ENCODE peak calls at places on chromosomes 16 and 17, in eight cellular contexts. O is transverse colon, C is esophagus muscularis mucosa, Y is H1, S is stomach, X is SK-N-SH, T is K562, Z is sigmoid colon. G is an unnamed sample.

GRCh38 chr17:35568561-35568960 is 7.9 kb upstream of the SLFN14 start:
- DNase-seq in O (peak), Y (no peak), Z (no peak), C (no peak), X (peak), S (no peak), T (peak), G (no peak)

GRCh38 chr16:48052731-48053130 is 103.1 kb downstream of the ABCC12 start:
- DNase-seq in O (no peak), Z (no peak), X (no peak), Y (no peak), S (no peak), C (no peak), T (no peak), G (no peak)

GRCh38 chr16:85554791-85555548 is 58.2 kb upstream of the GSE1 start:
- DNase-seq in C (no peak), Z (peak), T (peak), S (peak), Y (no peak), O (peak), X (no peak), G (no peak)

GRCh38 chr16:89918453-89919347 is at the start of gene MC1R:
- DNase-seq in C (no peak), S (no peak), Z (no peak), X (peak), Y (no peak), T (peak), O (no peak), G (peak)

GRCh38 chr16:24850289-24850931 is 4.6 kb downstream of the SLC5A11 start:
- DNase-seq in X (no peak), Y (no peak), Z (peak), O (no peak), C (no peak), T (no peak), S (no peak), G (no peak)

GRCh38 chr16:57271063-57271345 is 13.5 kb downstream of the PLLP start:
- DNase-seq in C (no peak), S (no peak), T (no peak), X (peak), Z (no peak), O (no peak), Y (no peak), G (peak)

GRCh38 chr17:9802294-9802693 is 10.9 kb upstream of the DHRS7C start:
- DNase-seq in X (no peak), T (no peak), Z (no peak), C (no peak), S (no peak), O (no peak), Y (no peak), G (no peak)

GRCh38 chr16:29809031-29809747 is 2.8 kb upstream of the PRRT2 start:
- DNase-seq in C (no peak), O (no peak), S (no peak), Z (no peak), X (no peak), Y (no peak), T (peak), G (peak)

GRCh38 chr16:77571463-77571862 is 136.6 kb upstream of the ADAMTS18 start:
- DNase-seq in Y (no peak), T (no peak), O (no peak), S (no peak), Z (no peak), X (no peak), C (no peak), G (no peak)

GRCh38 chr16:14600164-14600563 is 29.9 kb downstream of the PARN start:
- DNase-seq in C (no peak), X (peak), O (no peak), Y (no peak), S (no peak), Z (no peak), T (peak), G (no peak)

GRCh38 chr17:65994114-65994513 is 197.8 kb downstream of the CEP112 start:
- DNase-seq in T (no peak), C (no peak), S (no peak), Y (no peak), X (no peak), O (no peak), Z (no peak), G (no peak)

GRCh38 chr17:45018514-45019176 is 32.8 kb downstream of the DCAKD start:
- DNase-seq in S (no peak), O (peak), T (peak), Y (no peak), X (peak), C (no peak), Z (no peak), G (no peak)

GRCh38 chr16:57701759-57702371 is 7.3 kb downstream of the DRC7 start:
- DNase-seq in Y (no peak), T (no peak), O (no peak), S (no peak), X (no peak), Z (no peak), C (no peak), G (no peak)

GRCh38 chr17:27855454-27855853 is 37.7 kb downstream of the LYRM9 start:
- DNase-seq in S (no peak), O (peak), C (no peak), T (no peak), Y (no peak), X (no peak), Z (no peak), G (no peak)

GRCh38 chr17:45836047-45837044 is 8.3 kb upstream of the SPPL2C start:
- DNase-seq in X (no peak), Z (no peak), S (no peak), Y (no peak), C (no peak), T (no peak), O (no peak), G (no peak)

GRCh38 chr16:69407702-69408323 is 16.6 kb upstream of the CYB5B start:
- DNase-seq in S (no peak), C (no peak), Y (no peak), O (no peak), X (no peak), T (no peak), Z (no peak), G (no peak)

GRCh38 chr16:66524601-66525164 is 25.2 kb downstream of the TK2 start:
- DNase-seq in X (no peak), Y (no peak), T (peak), S (no peak), O (peak), C (no peak), Z (no peak), G (no peak)

GRCh38 chr17:81672504-81672903 is 6.0 kb downstream of the CCDC137 start:
- DNase-seq in S (no peak), Z (no peak), C (no peak), Y (no peak), O (no peak), X (no peak), T (no peak), G (no peak)

GRCh38 chr16:46762583-46762982 is 14.4 kb upstream of the MYLK3 start:
- DNase-seq in X (no peak), T (no peak), S (no peak), Y (no peak), Z (no peak), O (no peak), C (no peak), G (no peak)

GRCh38 chr16:88770459-88771293 is 14.3 kb downstream of the PIEZO1 start:
- DNase-seq in O (peak), S (peak), X (peak), Y (peak), T (peak), Z (peak), C (no peak), G (no peak)

GRCh38 chr16:53598513-53599266 is 95.7 kb upstream of the AKTIP start:
- DNase-seq in C (no peak), S (no peak), T (no peak), X (no peak), O (no peak), Y (no peak), Z (no peak), G (no peak)

GRCh38 chr16:87951550-87952538 is 610 bp downstream of the BANP start:
- DNase-seq in Z (no peak), X (peak), C (no peak), Y (no peak), T (peak), S (no peak), O (peak), G (no peak)

GRCh38 chr17:28346746-28347246 is 10.5 kb downstream of the POLDIP2 start:
- DNase-seq in O (no peak), X (peak), Z (no peak), S (peak), Y (no peak), C (no peak), T (peak), G (no peak)

GRCh38 chr17:34617398-34617797 is 38.0 kb downstream of the TMEM132E start:
- DNase-seq in X (no peak), S (no peak), T (no peak), Z (no peak), C (no peak), Y (no peak), O (no peak), G (no peak)

GRCh38 chr16:85557976-85558589 is 55.0 kb upstream of the GSE1 start:
- DNase-seq in S (peak), X (no peak), C (no peak), T (peak), O (peak), Y (no peak), Z (no peak), G (no peak)

GRCh38 chr17:79382313-79382712 is 228.5 kb downstream of the RBFOX3 start:
- DNase-seq in O (no peak), T (no peak), X (no peak), S (no peak), C (no peak), Y (no peak), Z (no peak), G (no peak)

GRCh38 chr17:75142236-75142971 is 10.9 kb upstream of the NT5C start:
- DNase-seq in O (no peak), Y (no peak), X (no peak), T (no peak), C (no peak), Z (no peak), S (no peak), G (no peak)

GRCh38 chr16:54407596-54407995 is 121.0 kb upstream of the IRX3 start:
- DNase-seq in T (no peak), C (no peak), Z (no peak), Y (no peak), S (no peak), O (no peak), X (no peak), G (no peak)

GRCh38 chr17:7281074-7281952 is at the start of gene SLC2A4:
- DNase-seq in S (peak), C (peak), O (peak), Y (peak), Z (peak), T (peak), X (peak), G (peak)

GRCh38 chr17:50783193-50783660 is 15.9 kb upstream of the ANKRD40CL start:
- DNase-seq in Y (peak), C (peak), S (peak), O (peak), X (peak), T (peak), Z (peak), G (peak)

GRCh38 chr16:88058136-88058535 is 106.9 kb downstream of the BANP start:
- DNase-seq in Z (peak), C (no peak), X (no peak), O (no peak), T (no peak), S (no peak), Y (no peak), G (peak)

GRCh38 chr16:21150375-21151001 is at the start of gene DNAH3:
- DNase-seq in C (no peak), S (no peak), O (peak), Z (no peak), X (peak), T (peak), Y (no peak), G (no peak)

GRCh38 chr17:29162909-29163341 is 17.3 kb downstream of the MYO18A start:
- DNase-seq in Z (no peak), C (no peak), Y (no peak), S (no peak), X (no peak), O (no peak), T (peak), G (no peak)

GRCh38 chr16:28863929-28864886 is 565 bp downstream of the SH2B1 start:
- DNase-seq in T (peak), Y (no peak), S (no peak), O (peak), Z (peak), C (no peak), X (peak), G (no peak)

GRCh38 chr16:66840883-66841282 is 3.3 kb upstream of the CA7 start:
- DNase-seq in O (no peak), X (no peak), Z (no peak), S (peak), C (no peak), T (no peak), Y (no peak), G (no peak)

DNA sequence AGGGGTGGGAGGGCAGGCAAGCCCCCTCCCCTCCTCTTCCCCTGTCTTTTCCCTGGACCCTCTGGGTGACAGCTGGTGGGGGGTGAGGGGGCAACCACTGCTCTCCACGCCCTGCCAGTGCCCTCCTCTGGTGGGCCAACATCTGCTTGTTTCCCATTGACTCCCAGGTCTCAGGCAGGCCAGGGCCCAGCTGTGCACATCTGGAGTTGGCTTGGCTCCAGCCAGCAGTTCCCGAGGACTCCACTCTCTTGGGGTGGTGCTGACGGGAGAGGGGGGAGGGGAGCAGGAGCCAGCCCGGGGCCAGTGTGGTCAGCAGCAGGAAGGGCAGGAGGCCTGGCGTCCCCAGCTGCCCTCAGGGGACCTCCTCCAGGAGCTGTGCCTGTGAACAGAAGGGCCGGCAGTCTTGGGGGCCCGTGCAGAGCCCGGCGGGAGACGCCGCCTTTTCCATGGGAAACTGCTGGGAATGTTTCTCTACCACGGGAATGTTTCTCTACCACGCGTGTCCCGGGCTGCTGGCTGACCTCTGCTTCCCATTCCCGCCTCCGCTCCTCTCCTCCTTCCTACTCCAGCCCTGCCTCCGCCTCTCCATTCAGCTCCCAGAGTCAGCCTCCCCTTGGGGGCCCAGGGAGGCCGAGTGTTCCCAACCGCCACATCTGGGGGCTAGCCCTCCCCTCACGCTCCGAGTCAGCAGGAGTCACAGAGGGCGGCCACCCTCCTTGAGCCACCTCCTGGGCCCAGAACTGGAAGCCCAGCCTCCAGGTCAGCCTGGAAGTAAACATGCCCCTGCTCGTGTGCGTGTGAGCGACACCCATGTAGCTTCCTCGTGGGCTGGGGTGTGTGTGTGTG is 7.6 kb downstream of the CYGB start:
- DNase-seq in T (peak), Z (peak), S (peak), X (peak), Y (no peak), O (peak), C (no peak), G (peak)
- TF ChIP-seq POLR2AphosphoS5 in T (no peak), Z (peak), S (peak), X (no peak), Y (no peak), O (peak), C (peak), G (peak)

GRCh38 chr16:50267651-50268050 is 1.3 kb downstream of the ADCY7 start:
- DNase-seq in T (no peak), C (no peak), Y (no peak), S (no peak), Z (peak), X (no peak), O (no peak), G (no peak)
- TF ChIP-seq EP300 in T (no peak), C (no peak), Y (no peak), S (no peak), Z (no peak), X (no peak), O (no peak), G (no peak)

GRCh38 chr16:11627822-11628457 is 40.3 kb upstream of the SNN start:
- DNase-seq in C (no peak), Y (no peak), O (no peak), T (peak), Z (peak), S (peak), X (no peak), G (no peak)
- TF ChIP-seq POLR2AphosphoS5 in C (no peak), Y (no peak), O (no peak), T (no peak), Z (no peak), S (no peak), X (no peak), G (no peak)

GRCh38 chr16:30927789-30928378 is 4.5 kb downstream of the FBXL19 start:
- DNase-seq in X (peak), C (no peak), Y (peak), T (peak), Z (no peak), O (peak), S (no peak), G (no peak)
- TF ChIP-seq EP300 in X (no peak), C (no peak), Y (no peak), T (no peak), Z (no peak), O (no peak), S (no peak), G (no peak)

DNA sequence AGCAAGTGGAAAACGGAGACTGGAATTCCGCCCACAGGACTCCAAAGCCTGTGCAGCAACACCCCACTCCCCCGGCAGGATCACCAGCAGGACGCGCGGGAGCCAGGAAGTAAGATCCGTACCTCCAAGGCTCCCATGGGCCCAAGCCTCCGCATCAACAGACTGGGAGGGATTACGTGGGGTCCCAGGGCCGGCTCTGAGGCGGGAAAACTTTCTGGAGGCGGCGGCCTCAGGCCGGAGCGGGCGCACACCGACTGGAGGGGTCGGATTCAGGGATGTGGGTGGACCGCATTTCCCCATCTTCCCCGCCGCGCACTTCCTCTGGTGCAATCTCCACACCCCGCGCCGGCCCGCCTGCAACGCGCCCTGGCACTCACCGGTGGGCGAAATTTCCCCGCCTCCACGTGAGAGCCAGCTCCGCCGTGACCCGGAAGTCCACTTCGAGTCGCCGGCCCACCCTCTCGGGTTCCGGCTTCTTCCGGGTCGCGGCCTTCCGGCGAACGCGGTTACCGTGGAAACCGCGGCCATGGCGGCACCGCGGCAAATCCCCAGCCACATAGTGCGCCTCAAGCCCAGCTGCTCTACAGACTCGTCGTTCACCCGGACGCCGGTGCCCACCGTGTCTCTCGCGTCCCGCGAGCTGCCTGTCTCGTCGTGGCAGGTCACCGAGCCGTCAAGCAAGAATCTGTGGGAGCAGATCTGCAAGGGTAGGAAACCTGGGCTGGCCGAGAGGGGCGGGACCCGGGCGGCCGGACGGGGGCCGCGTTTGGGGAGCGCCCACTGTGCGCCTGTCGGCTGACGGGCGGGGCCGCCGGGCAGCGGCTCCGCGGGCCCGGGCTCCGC is at the start of the genes IQCK and KNOP1:
- DNase-seq in C (peak), Y (peak), S (peak), X (peak), O (peak), T (peak), Z (peak), G (peak)
- TF ChIP-seq POLR2AphosphoS5 in C (peak), Y (peak), S (peak), X (peak), O (peak), T (peak), Z (peak), G (peak)

DNA sequence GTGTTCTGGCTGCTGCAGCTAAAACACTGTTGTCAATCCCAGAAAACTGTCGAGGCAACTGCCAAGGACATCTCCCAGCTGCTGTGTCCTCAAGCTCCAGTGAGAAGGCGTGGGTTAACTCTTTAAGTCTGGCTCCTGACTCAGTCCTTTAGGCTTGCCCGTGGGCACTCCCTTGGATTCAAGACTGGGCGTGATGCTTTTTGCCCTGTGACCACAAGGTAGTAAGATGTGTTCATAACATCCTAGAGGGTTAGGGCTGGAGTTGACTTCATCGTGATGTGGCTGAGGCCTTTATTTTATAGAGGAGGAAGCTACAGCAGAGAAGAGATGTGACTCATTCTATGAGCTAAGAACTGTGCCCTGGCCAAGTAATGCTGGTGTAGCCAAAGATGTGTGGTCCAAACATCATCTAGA is 50.9 kb upstream of the TEKT3 start:
- DNase-seq in Z (no peak), Y (no peak), X (no peak), T (no peak), O (no peak), S (no peak), C (no peak), G (no peak)
- TF ChIP-seq EP300 in Z (no peak), Y (no peak), X (no peak), T (no peak), O (no peak), S (no peak), C (no peak), G (no peak)

GRCh38 chr17:38852771-38853291 is 690 bp downstream of the RPL23 start:
- DNase-seq in X (no peak), C (no peak), T (peak), O (no peak), Y (no peak), S (no peak), Z (no peak), G (no peak)
- TF ChIP-seq POLR2AphosphoS5 in X (no peak), C (no peak), T (peak), O (no peak), Y (peak), S (no peak), Z (no peak), G (no peak)

GRCh38 chr17:62870581-62870964 is 62.5 kb upstream of the MARCHF10 start:
- DNase-seq in S (no peak), T (no peak), Z (no peak), O (no peak), X (peak), Y (no peak), C (no peak), G (no peak)
- TF ChIP-seq EP300 in S (no peak), T (no peak), Z (no peak), O (no peak), X (no peak), Y (no peak), C (no peak), G (no peak)